ENCODE peak calls at places on chromosomes 7 and 10, in five cellular contexts. M is stomach, L is GM10248, C is pancreas, F is AG10803. R is an unnamed sample.

GRCh38 chr10:61197022-61197421 is 253.0 kb upstream of the RHOBTB1 start:
- DNase-seq in M (no peak), L (no peak), C (no peak), F (no peak), R (no peak)

GRCh38 chr10:73553726-73554125 is 37.4 kb downstream of the USP54 start:
- DNase-seq in M (no peak), F (no peak), C (no peak), L (no peak), R (no peak)

GRCh38 chr10:7525314-7526016 is 114.6 kb upstream of the SFMBT2 start:
- DNase-seq in F (peak; percentile 70), C (peak; percentile 41), L (peak; percentile 85), M (peak; percentile 50), R (no peak)

GRCh38 chr10:127196227-127196954 is at the start of gene INSYN2A:
- DNase-seq in F (peak; percentile 54), M (no peak), L (no peak), C (no peak), R (no peak)

GRCh38 chr7:30143748-30144251 is 9.0 kb downstream of the MTURN start:
- DNase-seq in M (no peak), F (peak; percentile 34), L (no peak), C (no peak), R (no peak)

GRCh38 chr7:5667391-5667790 is 114.1 kb downstream of the RNF216 start:
- DNase-seq in F (no peak), L (no peak), M (peak; percentile 36), C (no peak), R (no peak)

GRCh38 chr10:94224656-94225055 is 138.1 kb downstream of the NOC3L start:
- DNase-seq in F (peak; percentile 32), C (no peak), L (no peak), M (no peak), R (no peak)

GRCh38 chr10:101018600-101019439 is 12.1 kb downstream of the PDZD7 start:
- DNase-seq in C (peak; percentile 65), M (peak; percentile 90), L (peak; percentile 85), F (peak; percentile 75), R (peak; percentile 89)

GRCh38 chr10:28991738-28992270 is 297.1 kb upstream of the LYZL1 start:
- DNase-seq in L (peak; percentile 30), C (peak; percentile 16), F (peak; percentile 52), M (peak; percentile 42), R (no peak)

GRCh38 chr10:24396396-24396795 is 187.5 kb downstream of the KIAA1217 start:
- DNase-seq in F (no peak), C (no peak), L (no peak), M (no peak), R (no peak)

GRCh38 chr10:77038412-77038806 is 599.2 kb downstream of the KCNMA1 start:
- DNase-seq in M (no peak), L (no peak), F (no peak), C (no peak), R (no peak)

GRCh38 chr10:77042706-77043105 is 594.9 kb downstream of the KCNMA1 start:
- DNase-seq in L (no peak), F (no peak), C (no peak), M (no peak), R (no peak)

GRCh38 chr10:77043364-77043763 is 594.2 kb downstream of the KCNMA1 start:
- DNase-seq in F (peak; percentile 9), C (no peak), L (no peak), M (no peak), R (no peak)

GRCh38 chr10:77045046-77045445 is 592.6 kb downstream of the KCNMA1 start:
- DNase-seq in M (no peak), F (no peak), C (no peak), L (no peak), R (no peak)

GRCh38 chr10:77041636-77042258 is 595.9 kb downstream of the KCNMA1 start:
- DNase-seq in F (no peak), L (no peak), M (no peak), C (no peak), R (no peak)
- TF ChIP-seq CTCF in F (no peak), L (no peak), M (no peak), C (no peak), R (no peak)

GRCh38 chr7:72161534-72161933 is 250.6 kb downstream of the CALN1 start:
- DNase-seq in M (no peak), F (no peak), L (no peak), C (no peak), R (no peak)
- TF ChIP-seq CTCF in M (no peak), F (no peak), L (no peak), C (no peak), R (peak; percentile 51)

GRCh38 chr7:31710171-31710570 is 23.2 kb downstream of the PPP1R17 start:
- DNase-seq in C (no peak), M (no peak), F (no peak), L (no peak), R (no peak)

GRCh38 chr7:31702354-31702753 is 15.3 kb downstream of the PPP1R17 start:
- DNase-seq in M (no peak), L (no peak), F (no peak), C (no peak), R (no peak)

GRCh38 chr7:31705377-31705776 is 18.4 kb downstream of the PPP1R17 start:
- DNase-seq in M (no peak), L (peak; percentile 27), F (no peak), C (no peak), R (no peak)

GRCh38 chr7:31707089-31707488 is 20.1 kb downstream of the PPP1R17 start:
- DNase-seq in C (no peak), M (no peak), F (no peak), L (no peak), R (no peak)
- TF ChIP-seq CTCF in C (no peak), M (no peak), F (no peak), L (no peak), R (no peak)

GRCh38 chr7:130491841-130492518 is at the start of gene MEST:
- DNase-seq in M (no peak), C (peak; percentile 30), F (no peak), L (no peak), R (no peak)

GRCh38 chr7:130492519-130493274 is 812 bp downstream of the MEST start:
- DNase-seq in F (no peak), L (no peak), C (no peak), M (no peak), R (no peak)

GRCh38 chr7:130490287-130490686 is 1.6 kb upstream of the MEST start:
- DNase-seq in L (no peak), M (no peak), F (no peak), C (no peak), R (no peak)

GRCh38 chr7:130489140-130489967 is 2.5 kb upstream of the MEST start:
- DNase-seq in L (no peak), M (no peak), C (no peak), F (no peak), R (no peak)

GRCh38 chr7:130490888-130491771 is 755 bp upstream of the MEST start:
- DNase-seq in F (no peak), M (peak; percentile 30), C (peak; percentile 18), L (peak; percentile 59), R (peak; percentile 80)
- TF ChIP-seq CTCF in F (peak; percentile 42), M (peak; percentile 45), C (peak; percentile 47), L (peak; percentile 30), R (peak; percentile 83)

DNA sequence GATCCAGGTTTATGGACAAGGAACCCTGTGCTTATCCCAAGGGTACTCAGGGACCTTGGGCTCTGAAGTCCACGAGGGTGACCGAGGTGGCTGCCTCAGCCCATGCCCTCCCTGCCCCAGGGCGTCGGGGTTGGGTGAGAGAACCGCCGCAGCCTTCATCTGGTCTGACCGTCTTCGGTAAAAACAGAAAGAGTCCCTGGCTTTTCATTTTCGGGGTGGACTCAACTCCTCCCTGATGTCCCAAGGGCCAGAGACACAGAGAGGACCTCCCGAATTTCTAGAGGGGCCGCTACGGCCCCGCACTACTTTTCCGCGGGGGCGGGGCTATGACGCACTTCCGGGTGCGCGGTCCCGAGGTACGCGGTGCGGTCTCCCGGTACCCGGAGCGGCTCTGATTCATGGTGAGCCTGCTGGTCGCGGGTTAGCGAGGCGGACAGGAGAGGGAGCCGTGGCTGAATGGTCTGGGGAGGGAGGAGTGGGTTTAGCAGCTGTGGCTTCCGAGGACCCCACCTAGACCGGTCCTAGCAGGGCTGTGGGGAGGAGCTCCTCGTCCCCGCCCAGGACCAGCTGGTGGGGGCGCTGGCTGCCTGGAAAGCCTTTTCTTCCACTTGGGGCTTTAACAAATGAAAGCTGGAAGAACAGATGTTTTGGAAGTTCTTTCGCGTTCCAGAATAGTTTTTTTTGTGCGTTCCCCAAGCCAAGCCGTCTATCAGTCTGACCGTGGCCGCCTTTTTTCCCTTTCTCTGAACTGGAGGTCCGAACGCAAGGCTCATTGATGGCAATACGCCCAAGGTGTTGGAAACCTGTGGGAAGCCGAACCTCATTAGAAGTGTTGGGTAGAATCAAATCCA is at the start of gene ZSCAN21:
- DNase-seq in C (peak; percentile 81), F (peak; percentile 74), M (peak; percentile 85), L (peak; percentile 91), R (peak; percentile 88)
- TF ChIP-seq CTCF in C (no peak), F (peak; percentile 26), M (peak; percentile 17), L (peak; percentile 32), R (peak; percentile 24)

GRCh38 chr7:107643938-107644703 is 16.5 kb upstream of the SLC26A4 start:
- DNase-seq in F (peak; percentile 51), C (no peak), M (no peak), L (no peak), R (no peak)

GRCh38 chr7:107638594-107638993 is 22.0 kb upstream of the SLC26A4 start:
- DNase-seq in C (no peak), F (no peak), L (peak; percentile 43), M (no peak), R (no peak)

GRCh38 chr7:107644704-107645083 is 15.9 kb upstream of the SLC26A4 start:
- DNase-seq in F (peak; percentile 56), L (no peak), M (no peak), C (no peak), R (no peak)

DNA sequence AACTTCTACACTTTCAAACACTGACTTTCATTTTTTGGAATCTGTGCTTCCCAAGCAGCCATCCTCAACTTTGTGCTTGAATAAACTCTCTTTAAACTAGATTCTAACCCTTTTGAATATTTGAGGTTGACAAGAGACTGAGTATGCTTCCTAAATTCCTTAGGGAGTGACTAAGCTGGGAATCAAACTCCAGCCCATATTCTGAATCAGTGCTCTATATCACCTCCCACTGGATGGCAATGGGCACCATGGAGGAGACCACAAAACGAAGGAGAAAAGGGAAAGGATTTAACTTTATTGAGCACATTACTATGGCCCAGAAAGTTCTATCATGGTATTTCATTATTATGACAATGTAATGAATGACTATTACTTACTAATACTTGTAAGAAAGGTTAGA is 17.2 kb upstream of the SLC26A4 start:
- DNase-seq in F (peak; percentile 55), L (no peak), M (no peak), C (no peak), R (no peak)
- TF ChIP-seq CTCF in F (peak; percentile 41), L (no peak), M (no peak), C (no peak), R (no peak)

DNA sequence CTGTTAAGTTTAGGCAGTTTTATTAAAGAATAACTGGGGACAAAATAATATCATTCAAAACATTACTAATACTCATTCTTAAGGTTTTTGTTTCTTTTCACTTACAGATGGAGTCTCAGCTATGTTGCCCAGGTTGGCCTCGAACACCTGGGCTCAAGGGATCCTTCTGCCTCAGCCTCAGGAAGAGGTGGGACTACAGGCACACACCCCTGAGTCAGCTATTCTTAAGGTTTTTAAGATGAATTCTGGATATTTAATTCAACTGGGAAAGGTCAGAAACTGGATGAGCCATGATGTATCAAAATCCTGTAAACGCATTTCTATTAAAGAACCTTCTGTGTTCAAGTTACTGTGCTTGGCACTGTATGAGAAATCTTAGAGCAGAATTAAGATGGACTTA is 3.5 kb downstream of the OAT start:
- DNase-seq in M (no peak), L (no peak), C (no peak), F (no peak), R (no peak)
- TF ChIP-seq CTCF in M (no peak), L (no peak), C (no peak), F (no peak), R (no peak)

R was measured in type B pancreatic cell.